ENCODE peak calls at places on chromosome 11, in four cellular contexts. W is mucosa of descending colon, Y is adrenal gland, P is psoas muscle. K is an unnamed sample.

GRCh38 chr11:7564803-7565202 is 51.0 kb downstream of the PPFIBP2 start:
- DNase-seq in Y (no peak), P (no peak), W (no peak), K (no peak)

GRCh38 chr11:118988280-118988679 is 9.7 kb upstream of the CENATAC start:
- DNase-seq in W (no peak), Y (no peak), P (no peak), K (no peak)

GRCh38 chr11:46210133-46210636 is 67.3 kb upstream of the CREB3L1 start:
- DNase-seq in W (no peak), Y (peak), P (no peak), K (peak)

GRCh38 chr11:113675003-113675471 is 31.1 kb downstream of the TMPRSS5 start:
- DNase-seq in P (no peak), Y (no peak), W (no peak), K (peak)

GRCh38 chr11:132312161-132312560 is 941.7 kb downstream of the NTM start:
- DNase-seq in W (no peak), Y (no peak), P (no peak), K (no peak)

GRCh38 chr11:14611939-14612338 is 31.7 kb upstream of the PDE3B start:
- DNase-seq in P (no peak), W (no peak), Y (no peak), K (no peak)

GRCh38 chr11:444397-445144 is 2.8 kb upstream of the ANO9 start:
- DNase-seq in Y (peak), W (peak), P (peak), K (peak)

GRCh38 chr11:126332221-126332711 is 23.2 kb upstream of the ST3GAL4 start:
- DNase-seq in P (peak), Y (peak), W (peak), K (peak)

GRCh38 chr11:73931039-73931645 is 19.7 kb upstream of the DNAJB13 start:
- DNase-seq in W (no peak), Y (peak), P (no peak), K (peak)

GRCh38 chr11:70343631-70344030 is 54.7 kb upstream of the CTTN start:
- DNase-seq in Y (no peak), W (no peak), P (no peak), K (no peak)

GRCh38 chr11:118291453-118291852 is 13.1 kb upstream of the CD3E start:
- DNase-seq in P (no peak), W (no peak), Y (no peak), K (no peak)

GRCh38 chr11:123174196-123175183 is 20.6 kb downstream of the CLMP start:
- DNase-seq in Y (peak), W (no peak), P (peak), K (peak)

GRCh38 chr11:132300283-132300682 is 929.9 kb downstream of the NTM start:
- DNase-seq in P (no peak), W (no peak), Y (no peak), K (no peak)

GRCh38 chr11:93031386-93031785 is 61.9 kb downstream of the MTNR1B start:
- DNase-seq in Y (no peak), W (no peak), P (no peak), K (peak)

GRCh38 chr11:93034640-93035039 is 65.2 kb downstream of the MTNR1B start:
- DNase-seq in P (no peak), Y (no peak), W (no peak), K (no peak)

GRCh38 chr11:93033093-93033492 is 63.6 kb downstream of the MTNR1B start:
- DNase-seq in Y (no peak), W (no peak), P (no peak), K (no peak)

GRCh38 chr11:93032580-93032979 is 63.1 kb downstream of the MTNR1B start:
- DNase-seq in P (no peak), Y (no peak), W (no peak), K (no peak)

DNA sequence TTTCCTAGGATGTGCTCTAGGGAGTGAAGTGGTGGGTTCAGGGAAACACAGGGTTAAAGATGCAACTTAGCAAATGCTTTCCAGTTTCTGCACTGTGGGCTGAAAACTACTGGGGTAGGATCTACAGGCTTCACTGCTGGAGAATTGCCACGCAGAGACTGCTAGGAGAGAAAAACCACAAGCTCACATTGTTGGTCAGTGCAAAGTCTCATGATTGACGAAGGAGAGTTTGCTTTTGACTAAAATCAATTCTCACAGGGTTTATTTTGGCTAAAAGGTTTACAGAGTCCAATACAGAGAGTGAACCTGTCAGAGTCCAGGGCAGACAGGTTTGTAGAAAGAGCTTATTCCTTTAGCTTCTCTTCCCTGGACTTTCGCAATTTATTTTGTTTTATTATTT is 64.6 kb downstream of the MTNR1B start:
- DNase-seq in Y (no peak), W (no peak), P (no peak), K (peak)
- H3K4me3 ChIP-seq in Y (no peak), W (no peak), P (no peak), K (no peak)

DNA sequence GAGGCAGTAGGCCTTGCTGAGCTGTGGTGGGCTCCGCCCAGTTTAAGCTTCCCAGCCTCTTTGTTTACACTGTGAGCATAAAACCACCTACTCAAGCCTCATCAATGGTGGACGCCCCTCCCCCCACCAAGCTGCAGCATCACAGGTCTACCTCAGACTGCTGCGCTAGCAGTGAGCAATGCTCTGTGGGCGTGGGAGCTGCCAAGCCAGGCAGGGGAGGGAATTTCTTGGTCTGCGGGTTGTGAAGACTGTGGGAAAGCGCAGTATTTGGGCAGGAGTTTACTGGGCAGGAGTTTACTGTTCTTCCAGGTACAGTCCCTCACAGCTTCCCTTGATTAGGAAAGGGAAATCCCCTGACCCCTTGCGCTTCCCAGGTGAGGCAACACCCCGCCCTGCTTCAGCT is 98.5 kb downstream of the SMCO4 start:
- DNase-seq in Y (no peak), P (no peak), W (peak), K (peak)
- TF ChIP-seq CTCF in Y (no peak), P (no peak), W (no peak), K (no peak)

GRCh38 chr11:58649623-58650022 is 27.2 kb downstream of the CNTF start:
- DNase-seq in P (no peak), Y (no peak), W (no peak), K (no peak)
- H3K4me3 ChIP-seq in P (no peak), Y (no peak), W (no peak), K (no peak)

GRCh38 chr11:6473481-6474422 is at the start of gene TRIM3:
- DNase-seq in P (peak), W (peak), Y (peak), K (peak)
- TF ChIP-seq CTCF in P (no peak), W (no peak), Y (no peak), K (peak)

DNA sequence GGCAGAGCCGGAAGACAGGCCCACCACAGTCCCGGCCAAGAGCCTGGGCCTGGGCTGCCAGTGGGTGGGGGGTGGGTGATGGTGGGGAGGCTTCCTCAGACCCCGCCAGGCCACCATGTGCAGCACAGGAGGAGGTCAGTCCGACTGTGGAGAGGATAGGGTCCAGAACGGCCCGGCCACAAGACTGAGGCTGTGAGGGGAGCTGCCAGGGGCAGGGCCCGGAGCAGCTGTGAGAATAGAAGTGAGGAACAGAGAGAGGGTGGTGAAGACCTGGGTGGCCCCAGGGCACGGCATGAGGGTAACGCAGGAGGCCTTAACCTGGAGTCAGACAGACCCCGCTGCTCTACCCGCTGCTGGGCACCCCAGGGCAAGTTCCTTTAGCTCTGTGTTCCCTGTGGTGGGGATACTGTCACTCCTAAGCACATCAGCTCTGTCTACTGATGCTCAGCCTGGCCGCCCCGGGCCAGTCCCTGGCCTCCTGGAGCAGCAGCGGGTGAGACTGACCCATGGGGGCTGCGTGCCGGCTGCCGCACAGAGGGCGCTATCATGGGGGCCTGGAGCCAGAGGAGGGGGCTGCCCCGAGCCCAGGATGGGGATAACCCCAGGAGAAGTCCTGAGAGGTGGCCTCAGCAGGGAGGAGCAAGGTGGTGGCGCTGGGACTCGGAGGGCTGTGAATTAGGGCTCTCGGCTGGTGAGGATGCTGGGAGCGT is 1.7 kb downstream of the FERMT3 start:
- DNase-seq in P (no peak), W (no peak), Y (no peak), K (no peak)
- H3K4me3 ChIP-seq in P (peak), W (no peak), Y (no peak), K (peak)